ENCODE peak calls at places on chromosomes 13 and 19, in nine cellular contexts. I is K562, H is fibroblast of lung, V is right cardiac atrium, E is pancreas, T is choroid plexus epithelial cell, P is NB4, D is stomach, C is suprapubic skin. Y is an unnamed sample.

GRCh38 chr13:73065665-73066350 is 7.0 kb downstream of the KLF5 start:
- DNase-seq in I (no peak), H (no peak), V (no peak), E (no peak), T (no peak), P (no peak), D (no peak), C (no peak), Y (peak; percentile 79)

GRCh38 chr19:3950871-3951861 is 18.3 kb downstream of the NMRK2 start:
- DNase-seq in I (peak; percentile 80), H (peak; percentile 9), V (peak; percentile 88), E (peak; percentile 45), T (no peak), P (no peak), D (no peak), C (no peak), Y (no peak)

GRCh38 chr19:3149526-3150505 is 14.0 kb downstream of the GNA15 start:
- DNase-seq in I (no peak), H (no peak), V (no peak), E (no peak), T (no peak), P (no peak), D (no peak), C (no peak), Y (no peak)

GRCh38 chr19:55118401-55118991 is 1.1 kb upstream of the PPP1R12C start:
- DNase-seq in I (peak; percentile 62), H (peak; percentile 54), V (peak; percentile 88), E (peak; percentile 58), T (peak; percentile 71), P (peak; percentile 91), D (no peak), C (no peak), Y (no peak)

GRCh38 chr19:3276341-3276799 is 51.9 kb downstream of the CELF5 start:
- DNase-seq in I (peak; percentile 83), H (no peak), V (no peak), E (peak; percentile 59), T (peak; percentile 4), P (no peak), D (peak; percentile 34), C (no peak), Y (peak; percentile 75)

GRCh38 chr13:23558675-23559536 is 11.3 kb upstream of the TNFRSF19 start:
- DNase-seq in I (no peak), H (peak; percentile 92), V (peak; percentile 77), E (no peak), T (peak; percentile 96), P (peak; percentile 92), D (peak; percentile 38), C (no peak), Y (peak; percentile 97)

GRCh38 chr13:67372868-67373464 is 142.8 kb upstream of the PCDH9 start:
- DNase-seq in I (no peak), H (no peak), V (no peak), E (no peak), T (no peak), P (no peak), D (no peak), C (no peak), Y (no peak)

GRCh38 chr19:45637890-45638667 is 1.1 kb downstream of the EML2 start:
- DNase-seq in I (no peak), H (peak; percentile 47), V (peak; percentile 47), E (no peak), T (peak; percentile 68), P (no peak), D (peak; percentile 44), C (no peak), Y (peak; percentile 80)

GRCh38 chr19:49775742-49776370 is 9.1 kb downstream of the AP2A1 start:
- DNase-seq in I (peak; percentile 87), H (no peak), V (no peak), E (no peak), T (no peak), P (no peak), D (no peak), C (no peak), Y (no peak)

GRCh38 chr13:29111446-29111845 is 291.3 kb downstream of the MTUS2 start:
- DNase-seq in I (no peak), H (peak; percentile 1), V (no peak), E (no peak), T (peak; percentile 43), P (no peak), D (no peak), C (no peak), Y (no peak)

GRCh38 chr13:24288870-24289269 is 20.5 kb upstream of the C1QTNF9 start:
- DNase-seq in I (no peak), H (no peak), V (no peak), E (no peak), T (peak; percentile 48), P (no peak), D (no peak), C (no peak), Y (no peak)

GRCh38 chr13:86591862-86592261 is 792.6 kb upstream of the SLITRK6 start:
- DNase-seq in I (no peak), H (peak; percentile 68), V (no peak), E (no peak), T (peak; percentile 71), P (no peak), D (no peak), C (no peak), Y (peak; percentile 21)

GRCh38 chr13:24161010-24161775 is 673 bp downstream of the SPATA13 start:
- DNase-seq in I (peak; percentile 10), H (peak; percentile 37), V (peak; percentile 74), E (peak; percentile 79), T (no peak), P (peak; percentile 66), D (peak; percentile 78), C (no peak), Y (no peak)

GRCh38 chr19:41411094-41411493 is 13.5 kb downstream of the BCKDHA start:
- DNase-seq in I (no peak), H (no peak), V (no peak), E (no peak), T (no peak), P (no peak), D (no peak), C (no peak), Y (no peak)

GRCh38 chr13:84994582-84994981 is 804.6 kb downstream of the SLITRK6 start:
- DNase-seq in I (no peak), H (peak; percentile 8), V (no peak), E (no peak), T (peak; percentile 4), P (no peak), D (no peak), C (no peak), Y (no peak)

GRCh38 chr13:111533900-111534645 is 213.6 kb downstream of the TEX29 start:
- DNase-seq in I (no peak), H (no peak), V (no peak), E (no peak), T (no peak), P (no peak), D (no peak), C (no peak), Y (no peak)

GRCh38 chr13:48949566-48950506 is 25.9 kb upstream of the FNDC3A start:
- DNase-seq in I (no peak), H (no peak), V (no peak), E (no peak), T (no peak), P (no peak), D (no peak), C (no peak), Y (no peak)

GRCh38 chr19:49895566-49896297 is 955 bp downstream of the IL4I1 start:
- DNase-seq in I (no peak), H (no peak), V (peak; percentile 58), E (no peak), T (no peak), P (no peak), D (no peak), C (no peak), Y (no peak)

GRCh38 chr19:41265376-41266153 is 1.4 kb downstream of the HNRNPUL1 start:
- DNase-seq in I (peak; percentile 22), H (peak; percentile 21), V (no peak), E (no peak), T (peak; percentile 41), P (peak; percentile 12), D (peak; percentile 27), C (no peak), Y (peak; percentile 16)

GRCh38 chr13:46521921-46522691 is 30.9 kb upstream of the LRCH1 start:
- DNase-seq in I (no peak), H (no peak), V (no peak), E (no peak), T (no peak), P (no peak), D (no peak), C (no peak), Y (no peak)

GRCh38 chr19:17394891-17395415 is 957 bp upstream of the CCDC194 start:
- DNase-seq in I (peak; percentile 84), H (peak; percentile 27), V (peak; percentile 88), E (no peak), T (peak; percentile 66), P (peak; percentile 84), D (peak; percentile 58), C (no peak), Y (peak; percentile 37)

GRCh38 chr13:106210327-106210726 is 325.1 kb downstream of the EFNB2 start:
- DNase-seq in I (no peak), H (no peak), V (no peak), E (no peak), T (no peak), P (no peak), D (no peak), C (no peak), Y (no peak)

DNA sequence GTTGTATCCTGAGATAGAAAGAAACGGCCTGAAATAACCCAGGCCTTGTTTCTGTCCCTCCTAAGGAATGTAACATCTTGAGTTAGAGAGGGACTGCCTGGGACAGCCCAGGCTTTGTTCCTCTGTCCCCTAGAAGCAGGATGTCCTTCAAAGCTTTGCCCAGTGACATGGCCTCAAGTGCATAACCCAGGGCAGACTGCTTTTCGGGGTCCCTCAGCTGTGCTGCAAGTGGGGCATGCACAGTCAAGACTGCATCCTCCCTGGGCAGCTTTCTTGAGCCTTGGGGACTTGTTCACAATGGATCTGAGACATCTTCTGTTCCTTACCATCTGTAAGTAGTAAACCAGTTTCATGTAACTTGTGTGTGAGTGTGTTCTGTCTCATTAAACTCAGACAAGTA is 7.5 kb upstream of the EPSTI1 start:
- DNase-seq in I (no peak), H (no peak), V (no peak), E (no peak), T (no peak), P (no peak), D (no peak), C (no peak), Y (no peak)
- H3K4me3 ChIP-seq in I (no peak overlapping the region), H (no peak overlapping the region), V (no peak overlapping the region), E (no peak overlapping the region), T (no peak overlapping the region), P (no peak overlapping the region), D (no peak overlapping the region), C (no peak overlapping the region), Y (no peak overlapping the region)

GRCh38 chr13:41130356-41130755 is 2.2 kb downstream of the KBTBD6 start:
- DNase-seq in I (no peak), H (peak; percentile 26), V (no peak), E (no peak), T (no peak), P (peak; percentile 66), D (no peak), C (no peak), Y (no peak)
- H3K4me3 ChIP-seq in I (peak overlapping the region; percentile 30), H (peak overlapping the region; percentile 17), V (peak overlapping the region; percentile 37), E (no peak overlapping the region), T (no peak overlapping the region), P (peak overlapping the region; percentile 72), D (no peak overlapping the region), C (no peak overlapping the region), Y (peak overlapping the region; percentile 29)

GRCh38 chr13:21142766-21143165 is 33.6 kb downstream of the SKA3 start:
- DNase-seq in I (no peak), H (no peak), V (no peak), E (no peak), T (no peak), P (no peak), D (no peak), C (no peak), Y (no peak)
- H3K4me3 ChIP-seq in I (no peak overlapping the region), H (no peak overlapping the region), V (peak overlapping the region; percentile 4), E (no peak overlapping the region), T (no peak overlapping the region), P (peak overlapping the region; percentile 37), D (no peak overlapping the region), C (no peak overlapping the region), Y (no peak overlapping the region)

GRCh38 chr19:52370341-52370710 is 603 bp downstream of the ZNF880 start:
- DNase-seq in I (no peak), H (no peak), V (no peak), E (no peak), T (no peak), P (no peak), D (no peak), C (no peak), Y (no peak)
- H3K4me3 ChIP-seq in I (peak overlapping the region; percentile 23), H (peak overlapping the region; percentile 92), V (peak overlapping the region; percentile 95), E (peak overlapping the region; percentile 72), T (peak overlapping the region; percentile 87), P (no peak overlapping the region), D (peak overlapping the region; percentile 62), C (peak overlapping the region; percentile 78), Y (peak overlapping the region; percentile 96)